ENCODE peak calls at places on chromosome 1, in six cellular contexts. P is bronchial epithelial cell, E is psoas muscle, U is H7, B is tibial nerve, R is HCT116. Q is an unnamed sample.

GRCh38 chr1:27491748-27492700 is 2.1 kb upstream of the WASF2 start:
- DNase-seq in R (no peak), P (no peak), E (peak; percentile 77), B (no peak), U (no peak), Q (peak; percentile 18)

GRCh38 chr1:160322831-160323230 is 20.2 kb downstream of the COPA start:
- DNase-seq in P (no peak), R (no peak), B (no peak), U (no peak), E (no peak), Q (no peak)

GRCh38 chr1:111707906-111708305 is 31.3 kb downstream of the INKA2 start:
- DNase-seq in B (no peak), P (peak; percentile 39), E (no peak), R (no peak), U (no peak), Q (peak; percentile 26)

GRCh38 chr1:2609271-2610035 is 22.9 kb downstream of the PRXL2B start:
- DNase-seq in P (no peak), U (peak; percentile 52), E (no peak), B (no peak), R (no peak), Q (no peak)

GRCh38 chr1:117512728-117513321 is 93.0 kb upstream of the TENT5C start:
- DNase-seq in U (no peak), E (no peak), P (peak; percentile 29), B (no peak), R (no peak), Q (no peak)

GRCh38 chr1:108893141-108893530 is 16.4 kb downstream of the GPSM2 start:
- DNase-seq in U (no peak), E (no peak), P (peak; percentile 38), R (no peak), B (no peak), Q (no peak)

GRCh38 chr1:39266269-39266668 is 61.8 kb downstream of the MACF1 start:
- DNase-seq in R (peak; percentile 27), U (peak; percentile 29), P (no peak), E (no peak), B (no peak), Q (no peak)

GRCh38 chr1:10280442-10281350 is 70.3 kb downstream of the KIF1B start:
- DNase-seq in U (no peak), B (no peak), P (no peak), E (no peak), R (no peak), Q (peak; percentile 48)

GRCh38 chr1:56655991-56656613 is 11.0 kb downstream of the PRKAA2 start:
- DNase-seq in B (no peak), R (no peak), U (no peak), E (no peak), P (no peak), Q (no peak)

GRCh38 chr1:115811140-115811828 is 29.6 kb downstream of the NHLH2 start:
- DNase-seq in R (no peak), B (no peak), P (no peak), U (no peak), E (no peak), Q (no peak)

GRCh38 chr1:150429805-150430204 is 57.4 kb upstream of the TARS2 start:
- DNase-seq in E (no peak), B (no peak), U (peak; percentile 17), R (no peak), P (peak; percentile 44), Q (no peak)

GRCh38 chr1:180494370-180494769 is 8.0 kb downstream of the ACBD6 start:
- DNase-seq in R (no peak), P (no peak), E (no peak), B (no peak), U (no peak), Q (no peak)

GRCh38 chr1:165887877-165888551 is 60.6 kb downstream of the UCK2 start:
- DNase-seq in U (no peak), E (no peak), P (peak; percentile 73), R (no peak), B (no peak), Q (no peak)

GRCh38 chr1:172926070-172926469 is 124.7 kb downstream of the TNFSF18 start:
- DNase-seq in R (no peak), E (no peak), P (no peak), U (no peak), B (no peak), Q (no peak)

GRCh38 chr1:178502856-178503255 is 6.1 kb upstream of the CLEC20A start:
- DNase-seq in R (no peak), P (no peak), B (no peak), U (no peak), E (no peak), Q (no peak)

DNA sequence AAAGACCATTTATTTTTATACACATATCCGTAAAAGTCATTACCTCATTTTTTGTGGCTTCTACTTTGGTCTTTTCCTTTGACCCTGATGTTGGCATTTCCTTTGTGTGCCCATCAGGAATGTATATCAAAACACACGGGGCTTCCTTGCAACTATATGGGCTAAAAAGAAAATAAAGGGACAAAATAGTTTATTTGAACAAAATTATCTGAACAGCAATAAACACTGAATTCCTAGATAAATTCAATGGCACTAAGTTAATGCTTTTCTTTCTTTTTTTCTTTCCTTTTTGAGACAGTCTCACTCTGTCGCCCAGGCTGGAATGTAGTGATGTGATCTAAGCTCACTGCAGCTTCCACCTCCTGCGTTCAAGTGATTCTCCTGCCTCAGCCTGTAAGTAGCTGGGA is 45.2 kb downstream of the EPRS1 start:
- DNase-seq in R (no peak), E (no peak), U (no peak), B (no peak), P (no peak), Q (peak; percentile 52)
- H3K36me3 ChIP-seq in R (peaks cover 17% of the 10 kb centered on the region), E (peaks cover 100% of the 10 kb centered on the region), U (peaks cover 13% of the 10 kb centered on the region), B (peaks cover 24% of the 10 kb centered on the region), P (peaks cover 15% of the 10 kb centered on the region), Q (peaks cover 45% of the 10 kb centered on the region)

GRCh38 chr1:189633658-189634057 is 844.0 kb downstream of the BRINP3 start:
- DNase-seq in B (no peak), P (no peak), E (no peak), U (no peak), R (no peak), Q (no peak)

GRCh38 chr1:189637041-189637440 is 840.6 kb downstream of the BRINP3 start:
- DNase-seq in B (no peak), R (no peak), P (peak; percentile 35), U (no peak), E (no peak), Q (no peak)
- H3K36me3 ChIP-seq in B (no peaks in the 10 kb centered on the region), R (no peaks in the 10 kb centered on the region), P (no peaks in the 10 kb centered on the region), U (no peaks in the 10 kb centered on the region), E (no peaks in the 10 kb centered on the region), Q (no peaks in the 10 kb centered on the region)

GRCh38 chr1:247322849-247323586 is 8.6 kb downstream of the ZNF496 start:
- DNase-seq in R (no peak), U (no peak), B (no peak), E (no peak), P (no peak), Q (no peak)

GRCh38 chr1:247322437-247322836 is 9.2 kb downstream of the ZNF496 start:
- DNase-seq in E (no peak), U (no peak), R (no peak), P (no peak), B (no peak), Q (no peak)

GRCh38 chr1:247316590-247317197 is 15.0 kb downstream of the ZNF496 start:
- DNase-seq in U (no peak), P (no peak), R (no peak), B (no peak), E (no peak), Q (no peak)

GRCh38 chr1:247317702-247318101 is 14.0 kb downstream of the ZNF496 start:
- DNase-seq in E (no peak), U (no peak), R (no peak), P (no peak), B (no peak), Q (no peak)
- H3K36me3 ChIP-seq in E (peaks cover 69% of the 10 kb centered on the region), U (peaks cover 19% of the 10 kb centered on the region), R (peaks cover 37% of the 10 kb centered on the region), P (peaks cover 4% of the 10 kb centered on the region), B (no peaks in the 10 kb centered on the region), Q (peaks cover 27% of the 10 kb centered on the region)

GRCh38 chr1:167977245-167977644 is 40.4 kb upstream of the MPC2 start:
- DNase-seq in P (no peak), R (no peak), B (no peak), U (no peak), E (no peak), Q (no peak)
- H3K36me3 ChIP-seq in P (peaks cover 7% of the 10 kb centered on the region), R (peaks cover 2% of the 10 kb centered on the region), B (no peaks in the 10 kb centered on the region), U (peaks cover 3% of the 10 kb centered on the region), E (peaks cover 49% of the 10 kb centered on the region), Q (peaks cover 12% of the 10 kb centered on the region)

GRCh38 chr1:202439308-202439707 is 90.8 kb downstream of the PPP1R12B start:
- DNase-seq in P (no peak), E (peak; percentile 52), U (no peak), R (no peak), B (no peak), Q (no peak)

GRCh38 chr1:202434059-202434458 is 85.6 kb downstream of the PPP1R12B start:
- DNase-seq in B (no peak), U (no peak), R (no peak), E (no peak), P (no peak), Q (no peak)

GRCh38 chr1:202433155-202434043 is 84.9 kb downstream of the PPP1R12B start:
- DNase-seq in B (no peak), P (no peak), U (no peak), E (no peak), R (no peak), Q (no peak)

GRCh38 chr1:202438393-202439174 is 90.1 kb downstream of the PPP1R12B start:
- DNase-seq in E (peak; percentile 56), P (no peak), B (no peak), U (no peak), R (no peak), Q (no peak)
- H3K36me3 ChIP-seq in E (peaks cover 99% of the 10 kb centered on the region), P (peaks cover 5% of the 10 kb centered on the region), B (no peaks in the 10 kb centered on the region), U (no peaks in the 10 kb centered on the region), R (peaks cover 2% of the 10 kb centered on the region), Q (peaks cover 4% of the 10 kb centered on the region)

GRCh38 chr1:3872546-3872945 is 15.3 kb downstream of the DFFB start:
- DNase-seq in U (no peak), R (no peak), E (peak; percentile 31), B (no peak), P (no peak), Q (no peak)
- H3K36me3 ChIP-seq in U (no peaks in the 10 kb centered on the region), R (no peaks in the 10 kb centered on the region), E (peaks cover 80% of the 10 kb centered on the region), B (peaks cover 7% of the 10 kb centered on the region), P (peaks cover 4% of the 10 kb centered on the region), Q (peaks cover 3% of the 10 kb centered on the region)

GRCh38 chr1:13809461-13810159 is 109.6 kb downstream of the PRDM2 start:
- DNase-seq in U (no peak), P (no peak), R (no peak), B (no peak), E (no peak), Q (peak; percentile 6)
- H3K36me3 ChIP-seq in U (no peaks in the 10 kb centered on the region), P (no peaks in the 10 kb centered on the region), R (no peaks in the 10 kb centered on the region), B (no peaks in the 10 kb centered on the region), E (no peaks in the 10 kb centered on the region), Q (no peaks in the 10 kb centered on the region)

DNA sequence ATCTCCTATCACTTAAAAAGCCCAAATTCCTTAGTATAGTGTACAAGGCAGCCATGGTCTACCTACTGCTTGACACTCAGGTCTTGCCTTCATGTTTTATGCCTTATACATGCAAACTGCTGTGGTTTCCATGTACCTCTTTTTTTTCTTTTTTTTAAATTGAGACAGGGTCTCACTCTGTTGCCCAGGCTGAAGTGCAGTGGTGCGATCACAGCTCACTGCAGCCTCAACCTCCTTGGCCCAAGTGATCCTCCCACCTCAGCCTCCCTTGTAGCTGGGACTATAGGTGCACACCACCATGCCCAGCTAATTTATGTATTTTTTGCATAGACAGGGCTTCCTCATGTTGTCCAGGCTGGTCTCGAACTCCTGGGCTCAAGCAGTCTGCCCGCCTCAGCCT is 8.0 kb downstream of the CD55 start:
- DNase-seq in U (no peak), R (no peak), B (no peak), P (no peak), E (no peak), Q (no peak)
- H3K36me3 ChIP-seq in U (peaks cover 10% of the 10 kb centered on the region), R (peaks cover 17% of the 10 kb centered on the region), B (no peaks in the 10 kb centered on the region), P (peaks cover 16% of the 10 kb centered on the region), E (peaks cover 99% of the 10 kb centered on the region), Q (peaks cover 4% of the 10 kb centered on the region)

Q was measured in astrocyte.